ENCODE peak calls at places on chromosomes 12 and 14, in seven cellular contexts. I is A549, J is suprapubic skin, K is adrenal gland, C is H54, G is HCT116, B is lower leg skin. N is an unnamed sample.

GRCh38 chr14:28754209-28754985 is 12.2 kb upstream of the FOXG1 start:
- DNase-seq in I (peak; percentile 40), J (no peak), K (peak; percentile 59), C (no peak), G (no peak), B (no peak), N (peak; percentile 47)

GRCh38 chr12:132571598-132571997 is 38.8 kb downstream of the LRCOL1 start:
- DNase-seq in I (no peak), J (no peak), K (no peak), C (no peak), G (no peak), B (no peak), N (no peak)

GRCh38 chr12:4370265-4370664 is 9.2 kb downstream of the FGF23 start:
- DNase-seq in I (no peak), J (no peak), K (no peak), C (no peak), G (no peak), B (no peak), N (no peak)

GRCh38 chr14:30521899-30522736 is 36.8 kb upstream of the G2E3 start:
- DNase-seq in I (peak; percentile 42), J (no peak), K (no peak), C (no peak), G (peak; percentile 54), B (no peak), N (peak; percentile 55)

GRCh38 chr12:132285991-132286681 is 43.3 kb downstream of the GALNT9 start:
- DNase-seq in I (peak; percentile 56), J (no peak), K (peak; percentile 76), C (peak; percentile 72), G (no peak), B (no peak), N (no peak)

GRCh38 chr14:101193126-101193844 is 289.8 kb upstream of the RTL1 start:
- DNase-seq in I (no peak), J (peak; percentile 54), K (peak; percentile 11), C (no peak), G (no peak), B (no peak), N (no peak)

GRCh38 chr14:39266589-39266870 is 32.8 kb downstream of the MIA2 start:
- DNase-seq in I (peak; percentile 70), J (peak; percentile 82), K (no peak), C (peak; percentile 9), G (no peak), B (peak; percentile 45), N (no peak)

GRCh38 chr12:50647031-50647430 is 116.9 kb upstream of the ATF1 start:
- DNase-seq in I (no peak), J (no peak), K (no peak), C (no peak), G (no peak), B (no peak), N (no peak)

GRCh38 chr12:25852792-25853191 is 105.7 kb upstream of the RASSF8 start:
- DNase-seq in I (peak; percentile 60), J (no peak), K (no peak), C (no peak), G (no peak), B (no peak), N (no peak)

GRCh38 chr14:29426083-29426482 is 501.6 kb downstream of the PRKD1 start:
- DNase-seq in I (no peak), J (no peak), K (no peak), C (no peak), G (no peak), B (no peak), N (no peak)

GRCh38 chr12:45655186-45655585 is 74.3 kb upstream of the ARID2 start:
- DNase-seq in I (peak; percentile 52), J (no peak), K (no peak), C (no peak), G (no peak), B (no peak), N (peak; percentile 17)

GRCh38 chr12:67541625-67541991 is 106.9 kb upstream of the DYRK2 start:
- DNase-seq in I (no peak), J (no peak), K (no peak), C (no peak), G (no peak), B (no peak), N (no peak)

GRCh38 chr14:57390806-57391562 is 598 bp downstream of the NAA30 start:
- DNase-seq in I (peak; percentile 48), J (no peak), K (peak; percentile 49), C (no peak), G (no peak), B (peak; percentile 16), N (peak; percentile 79)

GRCh38 chr12:67623259-67623658 is 25.3 kb upstream of the DYRK2 start:
- DNase-seq in I (no peak), J (no peak), K (no peak), C (no peak), G (no peak), B (no peak), N (no peak)

GRCh38 chr12:72369560-72369959 is 97.4 kb downstream of the TRHDE start:
- DNase-seq in I (no peak), J (no peak), K (no peak), C (no peak), G (no peak), B (no peak), N (no peak)

GRCh38 chr12:103929051-103929908 is 930 bp upstream of the HSP90B1 start:
- DNase-seq in I (peak; percentile 94), J (peak; percentile 93), K (peak; percentile 92), C (peak; percentile 59), G (peak; percentile 78), B (peak; percentile 79), N (peak; percentile 94)

GRCh38 chr14:56782701-56783100 is 27.6 kb downstream of the OTX2 start:
- DNase-seq in I (no peak), J (no peak), K (no peak), C (no peak), G (no peak), B (no peak), N (no peak)

GRCh38 chr12:59651230-59651920 is 55.5 kb downstream of the SLC16A7 start:
- DNase-seq in I (peak; percentile 14), J (no peak), K (no peak), C (no peak), G (no peak), B (no peak), N (no peak)

GRCh38 chr12:21659383-21659782 is 1.7 kb upstream of the LDHB start:
- DNase-seq in I (peak; percentile 36), J (no peak), K (no peak), C (no peak), G (peak; percentile 12), B (no peak), N (peak; percentile 6)

GRCh38 chr14:88256997-88257755 is 65.9 kb downstream of the KCNK10 start:
- DNase-seq in I (no peak), J (no peak), K (no peak), C (no peak), G (no peak), B (no peak), N (no peak)

GRCh38 chr14:79841433-79841832 is 369.9 kb downstream of the DIO2 start:
- DNase-seq in I (no peak), J (no peak), K (no peak), C (no peak), G (no peak), B (no peak), N (no peak)

GRCh38 chr14:81319946-81320345 is 80.2 kb downstream of the STON2 start:
- DNase-seq in I (no peak), J (no peak), K (no peak), C (no peak), G (no peak), B (no peak), N (no peak)

GRCh38 chr12:4302881-4303280 is 18.1 kb upstream of the TIGAR start:
- DNase-seq in I (no peak), J (no peak), K (no peak), C (no peak), G (no peak), B (no peak), N (no peak)

GRCh38 chr12:120961604-120962486 is 16.5 kb upstream of the HNF1A start:
- DNase-seq in I (peak; percentile 66), J (no peak), K (peak; percentile 36), C (no peak), G (no peak), B (peak; percentile 54), N (no peak)

GRCh38 chr12:104286538-104287482 is 16.7 kb upstream of the EID3 start:
- DNase-seq in I (peak; percentile 99), J (peak; percentile 95), K (peak; percentile 96), C (peak; percentile 51), G (peak; percentile 96), B (peak; percentile 96), N (peak; percentile 98)

GRCh38 chr12:41486718-41487117 is 298.6 kb downstream of the PDZRN4 start:
- DNase-seq in I (no peak), J (no peak), K (no peak), C (no peak), G (no peak), B (no peak), N (no peak)

GRCh38 chr14:102434647-102435175 is 72.0 kb downstream of the TECPR2 start:
- DNase-seq in I (no peak), J (no peak), K (no peak), C (no peak), G (no peak), B (no peak), N (no peak)

GRCh38 chr14:74942608-74943007 is 12.8 kb downstream of the PGF start:
- DNase-seq in I (no peak), J (no peak), K (no peak), C (no peak), G (no peak), B (no peak), N (peak; percentile 46)
- TF ChIP-seq POLR2A in I (no peak), J (no peak), K (no peak), C (no peak), G (no peak), B (no peak), N (no peak)

DNA sequence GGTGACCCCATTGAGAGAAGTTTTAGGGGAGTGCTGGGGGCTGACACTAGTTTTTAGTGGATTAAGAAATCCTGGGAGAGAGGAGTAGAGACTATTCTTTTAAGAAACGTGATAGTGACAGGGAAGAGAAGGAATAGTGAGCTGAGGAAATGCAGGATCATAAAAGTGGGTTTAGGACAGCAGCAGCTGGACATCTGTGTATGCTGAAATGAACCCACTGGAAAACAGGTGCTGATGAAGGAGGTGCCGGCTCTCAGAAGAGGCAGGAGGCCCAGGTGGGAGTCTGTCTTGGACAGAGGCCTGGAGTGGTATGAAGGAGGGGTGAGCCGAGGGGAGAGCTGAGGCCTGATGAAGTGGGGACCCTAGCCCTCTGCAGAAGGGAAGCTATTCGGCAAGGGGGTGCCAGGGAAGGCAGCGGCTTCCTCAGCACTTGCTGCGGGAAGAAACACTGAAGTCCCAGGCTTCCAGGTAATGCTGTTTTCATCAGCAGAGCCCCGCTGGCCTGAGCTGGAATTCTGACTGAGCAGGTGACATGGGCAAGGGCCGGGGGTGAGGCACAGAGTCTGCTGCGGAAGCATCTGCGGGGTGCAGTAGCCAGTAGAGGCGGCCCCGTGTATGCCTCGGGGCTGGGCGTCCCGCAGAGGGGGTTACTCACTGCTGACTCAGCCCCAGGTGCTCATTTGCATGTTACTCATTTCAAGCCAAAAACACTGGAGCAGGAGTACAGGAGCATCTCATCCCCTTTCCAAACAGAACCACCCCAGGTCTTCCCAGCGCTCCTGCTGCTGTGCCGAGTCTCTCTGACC is 89.7 kb downstream of the TMCC3 start:
- DNase-seq in I (no peak), J (no peak), K (peak; percentile 32), C (peak; percentile 73), G (peak; percentile 35), B (peak; percentile 44), N (no peak)
- TF ChIP-seq POLR2A in I (no peak), J (no peak), K (no peak), C (no peak), G (no peak), B (no peak), N (no peak)

GRCh38 chr12:112020947-112021457 is 7.8 kb downstream of the ERP29 start:
- DNase-seq in I (no peak), J (no peak), K (no peak), C (no peak), G (no peak), B (no peak), N (no peak)
- TF ChIP-seq POLR2A in I (no peak), J (no peak), K (no peak), C (no peak), G (no peak), B (no peak), N (no peak)

GRCh38 chr14:60249321-60250251 is 565 bp downstream of the PPM1A start:
- DNase-seq in I (peak; percentile 68), J (peak; percentile 85), K (peak; percentile 70), C (peak; percentile 44), G (peak; percentile 22), B (peak; percentile 37), N (peak; percentile 90)
- TF ChIP-seq POLR2A in I (no peak), J (peak; percentile 47), K (peak; percentile 38), C (no peak), G (no peak), B (no peak), N (no peak)

N was measured in erythroblast.